ENCODE peak calls at places on chromosomes 13 and 19, in nine cellular contexts. One of them, this sample, is unnamed.

GRCh38 chr13:83876546-83876945 is 5.7 kb downstream of the SLITRK1 start:
- DNase-seq in cardiac muscle cell: no peak
- DNase-seq in heart right ventricle: no peak
- DNase-seq in mammary epithelial cell: no peak
- DNase-seq in suprapubic skin: no peak
- DNase-seq in colonic mucosa: no peak
- DNase-seq in ovary: no peak
- DNase-seq in lower lobe of right lung: no peak
- DNase-seq in CD8-positive, alpha-beta T cell: no peak
- DNase-seq in this sample: no peak

GRCh38 chr19:19049406-19049805 is 14.4 kb upstream of the SLC25A42 start:
- DNase-seq in cardiac muscle cell: no peak
- DNase-seq in heart right ventricle: no peak
- DNase-seq in mammary epithelial cell: no peak
- DNase-seq in suprapubic skin: no peak
- DNase-seq in colonic mucosa: no peak
- DNase-seq in ovary: no peak
- DNase-seq in lower lobe of right lung: no peak
- DNase-seq in CD8-positive, alpha-beta T cell: no peak
- DNase-seq in this sample: peak

GRCh38 chr13:50512602-50513527 is 330.6 kb downstream of the DLEU7 start:
- DNase-seq in cardiac muscle cell: peak
- DNase-seq in heart right ventricle: peak
- DNase-seq in mammary epithelial cell: no peak
- DNase-seq in suprapubic skin: peak
- DNase-seq in colonic mucosa: peak
- DNase-seq in ovary: peak
- DNase-seq in lower lobe of right lung: peak
- DNase-seq in CD8-positive, alpha-beta T cell: peak
- DNase-seq in this sample: peak

GRCh38 chr13:41588899-41589298 is 131.5 kb downstream of the RGCC start:
- DNase-seq in cardiac muscle cell: no peak
- DNase-seq in heart right ventricle: no peak
- DNase-seq in mammary epithelial cell: peak
- DNase-seq in suprapubic skin: no peak
- DNase-seq in colonic mucosa: no peak
- DNase-seq in ovary: no peak
- DNase-seq in lower lobe of right lung: no peak
- DNase-seq in CD8-positive, alpha-beta T cell: no peak
- DNase-seq in this sample: peak

GRCh38 chr13:38804536-38804935 is 117.7 kb downstream of the FREM2 start:
- DNase-seq in cardiac muscle cell: no peak
- DNase-seq in heart right ventricle: no peak
- DNase-seq in mammary epithelial cell: peak
- DNase-seq in suprapubic skin: no peak
- DNase-seq in colonic mucosa: no peak
- DNase-seq in ovary: no peak
- DNase-seq in lower lobe of right lung: no peak
- DNase-seq in CD8-positive, alpha-beta T cell: no peak
- DNase-seq in this sample: no peak

GRCh38 chr13:19239114-19239860 is 57.7 kb upstream of the TUBA3C start:
- DNase-seq in cardiac muscle cell: no peak
- DNase-seq in heart right ventricle: no peak
- DNase-seq in mammary epithelial cell: no peak
- DNase-seq in suprapubic skin: no peak
- DNase-seq in colonic mucosa: no peak
- DNase-seq in ovary: no peak
- DNase-seq in lower lobe of right lung: no peak
- DNase-seq in CD8-positive, alpha-beta T cell: no peak
- DNase-seq in this sample: no peak

GRCh38 chr13:40578055-40578454 is 88.4 kb downstream of the FOXO1 start:
- DNase-seq in cardiac muscle cell: no peak
- DNase-seq in heart right ventricle: no peak
- DNase-seq in mammary epithelial cell: no peak
- DNase-seq in suprapubic skin: no peak
- DNase-seq in colonic mucosa: no peak
- DNase-seq in ovary: no peak
- DNase-seq in lower lobe of right lung: no peak
- DNase-seq in CD8-positive, alpha-beta T cell: no peak
- DNase-seq in this sample: no peak

GRCh38 chr13:98999635-98999952 is 21.7 kb upstream of the DOCK9 start:
- DNase-seq in cardiac muscle cell: no peak
- DNase-seq in heart right ventricle: no peak
- DNase-seq in mammary epithelial cell: no peak
- DNase-seq in suprapubic skin: no peak
- DNase-seq in colonic mucosa: no peak
- DNase-seq in ovary: no peak
- DNase-seq in lower lobe of right lung: no peak
- DNase-seq in CD8-positive, alpha-beta T cell: no peak
- DNase-seq in this sample: no peak

GRCh38 chr13:67383358-67383757 is 153.2 kb upstream of the PCDH9 start:
- DNase-seq in cardiac muscle cell: no peak
- DNase-seq in heart right ventricle: no peak
- DNase-seq in mammary epithelial cell: no peak
- DNase-seq in suprapubic skin: no peak
- DNase-seq in colonic mucosa: no peak
- DNase-seq in ovary: no peak
- DNase-seq in lower lobe of right lung: no peak
- DNase-seq in CD8-positive, alpha-beta T cell: no peak
- DNase-seq in this sample: no peak

GRCh38 chr13:33184131-33184485 is 101.4 kb downstream of the STARD13 start:
- DNase-seq in cardiac muscle cell: no peak
- DNase-seq in heart right ventricle: no peak
- DNase-seq in mammary epithelial cell: no peak
- DNase-seq in suprapubic skin: no peak
- DNase-seq in colonic mucosa: no peak
- DNase-seq in ovary: no peak
- DNase-seq in lower lobe of right lung: no peak
- DNase-seq in CD8-positive, alpha-beta T cell: no peak
- DNase-seq in this sample: no peak

GRCh38 chr19:49808762-49809154 is 4.3 kb downstream of the FUZ start:
- DNase-seq in cardiac muscle cell: peak
- DNase-seq in heart right ventricle: peak
- DNase-seq in mammary epithelial cell: peak
- DNase-seq in suprapubic skin: peak
- DNase-seq in colonic mucosa: peak
- DNase-seq in ovary: peak
- DNase-seq in lower lobe of right lung: peak
- DNase-seq in CD8-positive, alpha-beta T cell: peak
- DNase-seq in this sample: no peak

GRCh38 chr13:95323930-95324662 is 22.8 kb upstream of the ABCC4 start:
- DNase-seq in cardiac muscle cell: no peak
- DNase-seq in heart right ventricle: no peak
- DNase-seq in mammary epithelial cell: no peak
- DNase-seq in suprapubic skin: no peak
- DNase-seq in colonic mucosa: no peak
- DNase-seq in ovary: no peak
- DNase-seq in lower lobe of right lung: no peak
- DNase-seq in CD8-positive, alpha-beta T cell: no peak
- DNase-seq in this sample: no peak

GRCh38 chr13:40178130-40178529 is 488.3 kb downstream of the FOXO1 start:
- DNase-seq in cardiac muscle cell: no peak
- DNase-seq in heart right ventricle: no peak
- DNase-seq in mammary epithelial cell: no peak
- DNase-seq in suprapubic skin: no peak
- DNase-seq in colonic mucosa: no peak
- DNase-seq in ovary: no peak
- DNase-seq in lower lobe of right lung: no peak
- DNase-seq in CD8-positive, alpha-beta T cell: no peak
- DNase-seq in this sample: no peak

GRCh38 chr19:5561559-5561958 is 6.2 kb downstream of the TINCR start:
- DNase-seq in cardiac muscle cell: no peak
- DNase-seq in heart right ventricle: no peak
- DNase-seq in mammary epithelial cell: no peak
- DNase-seq in suprapubic skin: no peak
- DNase-seq in colonic mucosa: no peak
- DNase-seq in ovary: no peak
- DNase-seq in lower lobe of right lung: no peak
- DNase-seq in CD8-positive, alpha-beta T cell: no peak
- DNase-seq in this sample: no peak
- TF ChIP-seq CTCF in cardiac muscle cell: peak
- TF ChIP-seq CTCF in heart right ventricle: no peak
- TF ChIP-seq CTCF in mammary epithelial cell: peak
- TF ChIP-seq CTCF in suprapubic skin: peak
- TF ChIP-seq CTCF in colonic mucosa: no peak
- TF ChIP-seq CTCF in ovary: no peak
- TF ChIP-seq CTCF in lower lobe of right lung: no peak
- TF ChIP-seq CTCF in CD8-positive, alpha-beta T cell: no peak
- TF ChIP-seq CTCF in this sample: peak

DNA sequence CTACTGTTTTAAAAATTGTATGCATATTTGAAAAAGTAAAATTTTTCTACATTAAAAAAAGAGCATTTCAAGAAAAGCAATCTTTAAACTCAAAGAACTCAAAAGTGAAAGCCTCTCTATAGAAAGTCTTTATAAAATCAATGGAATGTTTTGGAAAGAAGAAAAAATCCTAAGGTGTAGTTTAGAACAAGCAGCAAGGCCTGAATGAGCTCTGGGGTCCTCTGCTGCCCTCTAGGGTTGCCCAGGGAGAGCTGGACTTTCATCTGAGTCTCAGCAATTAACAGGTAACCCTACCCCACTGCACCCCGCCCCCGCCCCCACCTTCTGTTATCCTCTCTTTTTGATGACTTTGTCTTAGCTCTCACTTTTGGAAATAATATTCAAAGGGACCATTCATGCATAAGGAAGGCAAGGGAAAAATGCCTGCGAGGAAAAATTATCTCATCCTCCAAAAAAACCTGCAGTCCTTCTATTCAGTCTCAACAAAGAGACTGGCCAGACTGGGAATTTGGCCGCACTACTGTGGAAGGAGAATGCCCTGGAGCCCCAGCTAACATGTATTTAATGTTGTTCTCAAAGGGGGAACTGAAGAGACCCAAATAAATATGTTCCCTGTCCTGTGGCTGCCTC is 24.1 kb downstream of the SLC25A30 start:
- DNase-seq in cardiac muscle cell: peak
- DNase-seq in heart right ventricle: no peak
- DNase-seq in mammary epithelial cell: peak
- DNase-seq in suprapubic skin: no peak
- DNase-seq in colonic mucosa: no peak
- DNase-seq in ovary: no peak
- DNase-seq in lower lobe of right lung: no peak
- DNase-seq in CD8-positive, alpha-beta T cell: peak
- DNase-seq in this sample: peak
- H3K27ac ChIP-seq in cardiac muscle cell: no peak
- H3K27ac ChIP-seq in heart right ventricle: no peak
- H3K27ac ChIP-seq in mammary epithelial cell: no peak
- H3K27ac ChIP-seq in suprapubic skin: no peak
- H3K27ac ChIP-seq in colonic mucosa: no peak
- H3K27ac ChIP-seq in ovary: no peak
- H3K27ac ChIP-seq in lower lobe of right lung: no peak
- H3K27ac ChIP-seq in CD8-positive, alpha-beta T cell: no peak
- H3K27ac ChIP-seq in this sample: no peak

GRCh38 chr13:27463500-27463899 is 13.1 kb upstream of the MTIF3 start:
- DNase-seq in cardiac muscle cell: no peak
- DNase-seq in heart right ventricle: no peak
- DNase-seq in mammary epithelial cell: no peak
- DNase-seq in suprapubic skin: peak
- DNase-seq in colonic mucosa: no peak
- DNase-seq in ovary: no peak
- DNase-seq in lower lobe of right lung: no peak
- DNase-seq in CD8-positive, alpha-beta T cell: no peak
- DNase-seq in this sample: no peak
- TF ChIP-seq CTCF in cardiac muscle cell: no peak
- TF ChIP-seq CTCF in heart right ventricle: no peak
- TF ChIP-seq CTCF in mammary epithelial cell: no peak
- TF ChIP-seq CTCF in suprapubic skin: no peak
- TF ChIP-seq CTCF in colonic mucosa: no peak
- TF ChIP-seq CTCF in ovary: no peak
- TF ChIP-seq CTCF in lower lobe of right lung: no peak
- TF ChIP-seq CTCF in CD8-positive, alpha-beta T cell: no peak
- TF ChIP-seq CTCF in this sample: no peak

GRCh38 chr19:29664753-29665214 is 477 bp upstream of the PLEKHF1 start:
- DNase-seq in cardiac muscle cell: no peak
- DNase-seq in heart right ventricle: no peak
- DNase-seq in mammary epithelial cell: no peak
- DNase-seq in suprapubic skin: no peak
- DNase-seq in colonic mucosa: no peak
- DNase-seq in ovary: no peak
- DNase-seq in lower lobe of right lung: no peak
- DNase-seq in CD8-positive, alpha-beta T cell: no peak
- DNase-seq in this sample: no peak
- H3K27ac ChIP-seq in cardiac muscle cell: no peak
- H3K27ac ChIP-seq in heart right ventricle: peak
- H3K27ac ChIP-seq in mammary epithelial cell: peak
- H3K27ac ChIP-seq in suprapubic skin: peak
- H3K27ac ChIP-seq in colonic mucosa: no peak
- H3K27ac ChIP-seq in ovary: peak
- H3K27ac ChIP-seq in lower lobe of right lung: peak
- H3K27ac ChIP-seq in CD8-positive, alpha-beta T cell: peak
- H3K27ac ChIP-seq in this sample: no peak

DNA sequence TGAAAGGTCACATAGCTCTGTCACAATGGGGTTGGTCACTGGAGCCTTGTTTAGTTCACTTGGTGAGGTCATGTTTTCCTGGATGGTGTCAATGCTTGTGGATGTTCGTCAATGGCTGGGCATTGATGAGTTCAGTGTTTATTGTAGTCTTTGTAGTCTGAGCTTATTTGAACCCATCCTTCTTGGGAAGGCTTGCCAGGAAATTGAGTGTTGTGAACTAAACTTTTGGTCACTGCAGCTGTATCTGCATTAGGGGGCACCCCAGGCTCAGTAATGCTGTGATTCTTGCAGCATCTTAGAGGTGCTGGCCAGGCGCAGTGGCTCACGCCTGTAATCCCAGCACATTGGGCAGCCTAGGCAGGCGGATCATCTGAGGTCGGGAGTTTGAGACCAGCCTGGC is 22.0 kb downstream of the BLOC1S3 start:
- DNase-seq in cardiac muscle cell: peak
- DNase-seq in heart right ventricle: peak
- DNase-seq in mammary epithelial cell: peak
- DNase-seq in suprapubic skin: no peak
- DNase-seq in colonic mucosa: no peak
- DNase-seq in ovary: no peak
- DNase-seq in lower lobe of right lung: no peak
- DNase-seq in CD8-positive, alpha-beta T cell: no peak
- DNase-seq in this sample: no peak
- TF ChIP-seq CTCF in cardiac muscle cell: peak
- TF ChIP-seq CTCF in heart right ventricle: peak
- TF ChIP-seq CTCF in mammary epithelial cell: peak
- TF ChIP-seq CTCF in suprapubic skin: no peak
- TF ChIP-seq CTCF in colonic mucosa: no peak
- TF ChIP-seq CTCF in ovary: no peak
- TF ChIP-seq CTCF in lower lobe of right lung: peak
- TF ChIP-seq CTCF in CD8-positive, alpha-beta T cell: no peak
- TF ChIP-seq CTCF in this sample: no peak

GRCh38 chr19:18000480-18000980 is 7.4 kb upstream of the ARRDC2 start:
- DNase-seq in cardiac muscle cell: no peak
- DNase-seq in heart right ventricle: no peak
- DNase-seq in mammary epithelial cell: no peak
- DNase-seq in suprapubic skin: no peak
- DNase-seq in colonic mucosa: no peak
- DNase-seq in ovary: no peak
- DNase-seq in lower lobe of right lung: no peak
- DNase-seq in CD8-positive, alpha-beta T cell: no peak
- DNase-seq in this sample: no peak
- H3K27ac ChIP-seq in cardiac muscle cell: no peak
- H3K27ac ChIP-seq in heart right ventricle: peak
- H3K27ac ChIP-seq in mammary epithelial cell: no peak
- H3K27ac ChIP-seq in suprapubic skin: peak
- H3K27ac ChIP-seq in colonic mucosa: peak
- H3K27ac ChIP-seq in ovary: peak
- H3K27ac ChIP-seq in lower lobe of right lung: peak
- H3K27ac ChIP-seq in CD8-positive, alpha-beta T cell: peak
- H3K27ac ChIP-seq in this sample: peak

GRCh38 chr19:2087621-2088100 is 8.5 kb downstream of the MOB3A start:
- DNase-seq in cardiac muscle cell: no peak
- DNase-seq in heart right ventricle: no peak
- DNase-seq in mammary epithelial cell: no peak
- DNase-seq in suprapubic skin: no peak
- DNase-seq in colonic mucosa: no peak
- DNase-seq in ovary: no peak
- DNase-seq in lower lobe of right lung: no peak
- DNase-seq in CD8-positive, alpha-beta T cell: no peak
- DNase-seq in this sample: peak
- TF ChIP-seq CTCF in cardiac muscle cell: no peak
- TF ChIP-seq CTCF in heart right ventricle: no peak
- TF ChIP-seq CTCF in mammary epithelial cell: no peak
- TF ChIP-seq CTCF in suprapubic skin: no peak
- TF ChIP-seq CTCF in colonic mucosa: no peak
- TF ChIP-seq CTCF in ovary: no peak
- TF ChIP-seq CTCF in lower lobe of right lung: no peak
- TF ChIP-seq CTCF in CD8-positive, alpha-beta T cell: no peak
- TF ChIP-seq CTCF in this sample: no peak